ENCODE peak calls at places on chromosomes 4 and X, in seven cellular contexts. L, U, Q, M, B, C and W are unnamed samples.

GRCh38 chr4:140529434-140529833 is 5.5 kb downstream of the ELMOD2 start:
- DNase-seq in L (no peak), U (no peak), Q (no peak), M (no peak), B (no peak), C (no peak), W (no peak)

GRCh38 chr4:176758731-176759130 is 34.0 kb downstream of the VEGFC start:
- DNase-seq in L (no peak), U (no peak), Q (no peak), M (no peak), B (no peak), C (no peak), W (no peak)

GRCh38 chr4:120692964-120693363 is 229.6 kb downstream of the PRDM5 start:
- DNase-seq in L (peak; percentile 92), U (no peak), Q (no peak), M (peak; percentile 92), B (no peak), C (peak; percentile 93), W (no peak)

GRCh38 chrX:116490091-116490490 is 27.3 kb upstream of the CT83 start:
- DNase-seq in L (peak; percentile 2), U (no peak), Q (no peak), M (peak; percentile 8), B (no peak), C (peak; percentile 11), W (no peak)

GRCh38 chr4:111639876-111640275 is 505.4 kb upstream of the FAM241A start:
- DNase-seq in L (no peak), U (no peak), Q (no peak), M (peak; percentile 61), B (no peak), C (peak; percentile 65), W (no peak)

GRCh38 chr4:742742-743311 is 37.2 kb downstream of the PCGF3 start:
- DNase-seq in L (peak; percentile 45), U (peak; percentile 82), Q (no peak), M (peak; percentile 54), B (no peak), C (no peak), W (peak; percentile 74)

GRCh38 chrX:38768079-38768478 is 33.2 kb upstream of the MID1IP1 start:
- DNase-seq in L (peak; percentile 56), U (no peak), Q (no peak), M (peak; percentile 45), B (no peak), C (peak; percentile 18), W (no peak)

GRCh38 chr4:7183161-7183560 is 9.2 kb upstream of the SORCS2 start:
- DNase-seq in L (no peak), U (no peak), Q (no peak), M (no peak), B (no peak), C (peak; percentile 43), W (peak; percentile 6)

GRCh38 chrX:11757729-11758399 is at the start of gene MSL3:
- DNase-seq in L (peak; percentile 56), U (peak; percentile 85), Q (no peak), M (peak; percentile 63), B (no peak), C (peak; percentile 13), W (peak; percentile 49)

GRCh38 chr4:16198271-16198670 is 28.0 kb downstream of the TAPT1 start:
- DNase-seq in L (no peak), U (no peak), Q (no peak), M (no peak), B (no peak), C (no peak), W (no peak)

GRCh38 chrX:30615229-30615628 is 37.7 kb upstream of the TASL start:
- DNase-seq in L (peak; percentile 29), U (no peak), Q (no peak), M (peak; percentile 46), B (no peak), C (peak; percentile 79), W (no peak)

GRCh38 chrX:64192673-64193072 is 12.8 kb downstream of the AMER1 start:
- DNase-seq in L (no peak), U (no peak), Q (no peak), M (no peak), B (no peak), C (no peak), W (no peak)

GRCh38 chr4:8101213-8101781 is 57.3 kb downstream of the ABLIM2 start:
- DNase-seq in L (no peak), U (peak; percentile 89), Q (no peak), M (peak; percentile 58), B (peak; percentile 88), C (peak; percentile 64), W (no peak)

GRCh38 chr4:172481802-172482508 is 668.8 kb downstream of the GALNTL6 start:
- DNase-seq in L (no peak), U (peak; percentile 48), Q (no peak), M (no peak), B (no peak), C (no peak), W (no peak)

GRCh38 chr4:101200561-101200960 is 146.8 kb downstream of the PPP3CA start:
- DNase-seq in L (peak; percentile 98), U (no peak), Q (no peak), M (peak; percentile 99), B (no peak), C (peak; percentile 95), W (no peak)

GRCh38 chrX:111003118-111003517 is 92.9 kb upstream of the PAK3 start:
- DNase-seq in L (no peak), U (no peak), Q (no peak), M (no peak), B (no peak), C (no peak), W (no peak)

GRCh38 chr4:154741877-154742851 is 1.6 kb upstream of the LRAT start:
- DNase-seq in L (peak; percentile 34), U (no peak), Q (no peak), M (no peak), B (no peak), C (no peak), W (no peak)
- H3K4me3 ChIP-seq in L (peak overlapping the region; percentile 46), U (peak overlapping the region; percentile 48), Q (peak overlapping the region; percentile 51), M (no peak overlapping the region), B (no peak overlapping the region), C (no peak overlapping the region), W (peak overlapping the region; percentile 59)

GRCh38 chrX:49271341-49271740 is 1.7 kb downstream of the PPP1R3F start:
- DNase-seq in L (no peak), U (no peak), Q (no peak), M (no peak), B (no peak), C (peak; percentile 9), W (no peak)
- H3K4me3 ChIP-seq in L (no peak overlapping the region), U (peak overlapping the region; percentile 68), Q (no peak overlapping the region), M (no peak overlapping the region), B (no peak overlapping the region), C (no peak overlapping the region), W (no peak overlapping the region)

GRCh38 chrX:153554519-153555167 is 37.2 kb downstream of the ATP2B3 start:
- DNase-seq in L (peak; percentile 41), U (peak; percentile 73), Q (no peak), M (peak; percentile 45), B (peak; percentile 46), C (peak; percentile 22), W (peak; percentile 83)
- H3K4me3 ChIP-seq in L (no peak overlapping the region), U (no peak overlapping the region), Q (no peak overlapping the region), M (no peak overlapping the region), B (no peak overlapping the region), C (no peak overlapping the region), W (no peak overlapping the region)

GRCh38 chr4:33924239-33924638 is 2320.1 kb downstream of the ARAP2 start:
- DNase-seq in L (peak; percentile 52), U (no peak), Q (no peak), M (peak; percentile 85), B (no peak), C (peak; percentile 57), W (no peak)

GRCh38 chr4:33923469-33923868 is 2320.8 kb downstream of the ARAP2 start:
- DNase-seq in L (no peak), U (no peak), Q (no peak), M (no peak), B (no peak), C (no peak), W (no peak)

GRCh38 chr4:33930497-33930896 is 2313.8 kb downstream of the ARAP2 start:
- DNase-seq in L (peak; percentile 39), U (no peak), Q (no peak), M (peak; percentile 42), B (no peak), C (no peak), W (no peak)

DNA sequence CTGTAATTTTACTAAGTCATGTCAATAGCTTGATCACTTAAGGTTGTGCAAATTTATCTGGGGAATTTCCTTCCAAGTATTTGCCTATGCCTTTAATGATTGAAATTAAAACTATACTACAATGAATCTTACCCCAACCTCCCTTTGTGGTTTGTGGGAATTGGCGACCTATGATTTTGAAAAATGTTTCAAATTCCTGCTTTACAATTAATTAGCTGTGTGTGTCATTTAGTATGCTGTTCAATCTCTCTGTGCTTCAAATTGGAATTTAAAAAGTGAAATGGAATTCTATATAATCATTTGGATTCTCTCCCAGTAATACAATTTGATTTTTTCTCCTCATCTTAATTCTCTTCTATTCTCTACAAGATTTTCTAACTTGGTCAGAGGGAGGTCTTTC is 2319.5 kb downstream of the ARAP2 start:
- DNase-seq in L (no peak), U (no peak), Q (no peak), M (peak; percentile 2), B (no peak), C (no peak), W (no peak)
- H3K4me3 ChIP-seq in L (no peak overlapping the region), U (no peak overlapping the region), Q (no peak overlapping the region), M (no peak overlapping the region), B (no peak overlapping the region), C (no peak overlapping the region), W (no peak overlapping the region)

DNA sequence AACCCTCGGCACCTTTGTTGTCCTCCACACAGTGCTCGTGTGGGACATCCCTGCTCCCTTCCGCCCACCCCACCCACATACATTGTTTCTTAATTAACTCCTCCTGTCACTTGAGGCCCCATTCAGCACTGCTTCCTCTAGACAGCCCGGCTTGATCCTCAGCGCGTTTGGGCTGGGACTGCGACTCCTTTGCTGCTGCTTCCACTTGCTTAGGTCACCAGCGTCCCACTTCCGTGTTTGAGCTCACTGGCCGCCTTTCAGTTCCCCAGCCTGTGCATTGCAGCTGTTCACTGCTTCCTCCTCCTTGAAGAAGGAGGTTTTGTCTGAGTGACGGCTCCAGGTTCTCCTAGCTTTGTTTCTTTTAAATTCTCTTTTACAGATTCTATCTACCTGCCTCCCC is 16.1 kb downstream of the RNF4 start:
- DNase-seq in L (no peak), U (peak; percentile 87), Q (peak; percentile 54), M (peak; percentile 49), B (peak; percentile 71), C (peak; percentile 11), W (peak; percentile 52)
- H3K4me3 ChIP-seq in L (no peak overlapping the region), U (peak overlapping the region; percentile 5), Q (no peak overlapping the region), M (no peak overlapping the region), B (no peak overlapping the region), C (no peak overlapping the region), W (no peak overlapping the region)

GRCh38 chr4:123443401-123444297 is 47.1 kb downstream of the SPRY1 start:
- DNase-seq in L (no peak), U (no peak), Q (no peak), M (no peak), B (no peak), C (peak; percentile 28), W (no peak)
- H3K4me3 ChIP-seq in L (no peak overlapping the region), U (peak overlapping the region; percentile 6), Q (no peak overlapping the region), M (no peak overlapping the region), B (no peak overlapping the region), C (no peak overlapping the region), W (peak overlapping the region; percentile 13)

DNA sequence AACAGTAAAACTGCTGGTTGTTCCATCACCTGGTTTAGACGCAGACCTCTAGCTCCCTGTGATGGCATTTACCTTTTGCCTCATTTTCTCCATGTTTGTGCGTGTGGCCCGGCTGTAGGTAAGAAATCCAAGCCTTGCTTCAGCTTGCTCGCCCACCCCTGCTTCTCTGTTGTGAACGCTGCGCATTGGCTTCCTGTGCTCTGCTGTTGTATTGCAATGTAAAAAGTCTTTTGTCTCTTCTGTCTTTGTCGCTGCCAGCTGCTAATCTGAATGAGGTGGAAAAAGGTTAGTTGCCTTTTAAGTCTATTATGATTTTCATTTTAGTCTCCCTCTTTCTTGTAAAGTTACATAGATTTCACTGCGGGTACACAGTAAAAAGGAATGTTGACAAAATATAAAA is 127.3 kb upstream of the PACRGL start:
- DNase-seq in L (no peak), U (no peak), Q (no peak), M (no peak), B (no peak), C (no peak), W (no peak)
- H3K4me3 ChIP-seq in L (no peak overlapping the region), U (no peak overlapping the region), Q (no peak overlapping the region), M (no peak overlapping the region), B (no peak overlapping the region), C (no peak overlapping the region), W (no peak overlapping the region)